ENCODE peak calls at places on chromosomes 4 and X, in seven cellular contexts. Z, L, B, Q, U, D and X are unnamed samples.

GRCh38 chr4:22389240-22389871 is 126.5 kb downstream of the ADGRA3 start:
- DNase-seq in Q (peak), L (peak), D (peak), U (peak), B (no peak), Z (peak), X (no peak)

GRCh38 chr4:168560184-168560834 is 63.5 kb downstream of the PALLD start:
- DNase-seq in D (peak), Q (no peak), U (no peak), B (no peak), L (no peak), Z (no peak), X (no peak)

GRCh38 chr4:114217150-114217817 is 237.8 kb upstream of the ARSJ start:
- DNase-seq in U (no peak), Q (no peak), B (no peak), Z (no peak), L (no peak), D (no peak), X (no peak)

GRCh38 chrX:55488559-55489314 is 911 bp downstream of the USP51 start:
- DNase-seq in D (peak), U (peak), L (peak), B (no peak), Z (no peak), Q (peak), X (peak)

GRCh38 chr4:77960367-77960766 is 96.8 kb upstream of the FRAS1 start:
- DNase-seq in Q (no peak), Z (no peak), B (no peak), D (no peak), U (no peak), L (no peak), X (no peak)

GRCh38 chr4:75179510-75179909 is 246.6 kb downstream of the PARM1 start:
- DNase-seq in Z (no peak), B (no peak), D (no peak), Q (no peak), L (no peak), U (no peak), X (no peak)

GRCh38 chr4:57119054-57119651 is 9.0 kb upstream of the IGFBP7 start:
- DNase-seq in U (no peak), D (no peak), B (peak), Q (peak), Z (peak), L (no peak), X (no peak)

GRCh38 chrX:20954014-20954413 is 420.2 kb upstream of the CNKSR2 start:
- DNase-seq in Z (no peak), B (no peak), L (no peak), Q (no peak), D (no peak), U (no peak), X (no peak)

GRCh38 chr4:140579278-140579677 is 10.5 kb upstream of the UCP1 start:
- DNase-seq in Z (no peak), U (no peak), D (peak), B (no peak), Q (no peak), L (peak), X (no peak)

GRCh38 chr4:110849461-110849860 is 226.6 kb upstream of the PITX2 start:
- DNase-seq in L (no peak), D (no peak), Z (no peak), Q (no peak), B (no peak), U (no peak), X (no peak)